ENCODE peak calls at places on chromosomes 11 and 22, in ten cellular contexts. M, H, R, J, Z, L, D, U, A and Q are unnamed samples.

GRCh38 chr11:14764213-14764898 is 120.8 kb downstream of the PDE3B start:
- DNase-seq in M (no peak), H (peak), R (no peak), J (no peak), Z (no peak), L (no peak), D (peak), U (no peak), A (no peak), Q (no peak)

GRCh38 chr11:13118194-13118593 is 109.1 kb downstream of the RASSF10 start:
- DNase-seq in M (no peak), H (no peak), R (no peak), J (no peak), Z (no peak), L (no peak), D (no peak), U (no peak), A (no peak), Q (no peak)

GRCh38 chr22:23509571-23510302 is 70.4 kb downstream of the IGLL1 start:
- DNase-seq in M (no peak), H (no peak), R (no peak), J (no peak), Z (no peak), L (no peak), D (no peak), U (no peak), A (no peak), Q (no peak)

GRCh38 chr11:44950625-44951472 is at the start of gene TP53I11:
- DNase-seq in M (peak), H (peak), R (peak), J (peak), Z (peak), L (peak), D (peak), U (peak), A (peak), Q (no peak)

GRCh38 chr11:64355078-64355940 is 3.7 kb upstream of the RPS6KA4 start:
- DNase-seq in M (no peak), H (no peak), R (peak), J (peak), Z (peak), L (peak), D (peak), U (peak), A (peak), Q (peak)

GRCh38 chr11:7467652-7468051 is 17.7 kb upstream of the OLFML1 start:
- DNase-seq in M (no peak), H (no peak), R (no peak), J (no peak), Z (no peak), L (no peak), D (no peak), U (peak), A (no peak), Q (no peak)

GRCh38 chr11:24592342-24592741 is 95.5 kb downstream of the LUZP2 start:
- DNase-seq in M (no peak), H (no peak), R (no peak), J (no peak), Z (no peak), L (no peak), D (no peak), U (no peak), A (no peak), Q (no peak)

GRCh38 chr22:43479311-43479710 is 67.5 kb downstream of the MPPED1 start:
- DNase-seq in M (no peak), H (no peak), R (no peak), J (no peak), Z (no peak), L (no peak), D (no peak), U (no peak), A (no peak), Q (no peak)

GRCh38 chr22:46985507-46985882 is 223.0 kb downstream of the TBC1D22A start:
- DNase-seq in M (no peak), H (no peak), R (no peak), J (no peak), Z (no peak), L (no peak), D (no peak), U (no peak), A (no peak), Q (no peak)

GRCh38 chr11:61007971-61008896 is 36.8 kb downstream of the CD6 start:
- DNase-seq in M (no peak), H (no peak), R (no peak), J (no peak), Z (no peak), L (no peak), D (no peak), U (peak), A (peak), Q (no peak)

GRCh38 chr11:94563176-94563847 is 3.9 kb upstream of the PIWIL4 start:
- DNase-seq in M (no peak), H (no peak), R (no peak), J (no peak), Z (no peak), L (no peak), D (no peak), U (no peak), A (no peak), Q (no peak)

GRCh38 chr11:14645247-14645912 is 1.8 kb downstream of the PDE3B start:
- DNase-seq in M (no peak), H (peak), R (no peak), J (no peak), Z (peak), L (no peak), D (no peak), U (peak), A (no peak), Q (no peak)

GRCh38 chr11:117444256-117445096 is 116.8 kb downstream of the CEP164 start:
- DNase-seq in M (no peak), H (no peak), R (no peak), J (no peak), Z (no peak), L (peak), D (no peak), U (no peak), A (no peak), Q (no peak)

GRCh38 chr22:29224121-29224858 is 18.6 kb downstream of the EMID1 start:
- DNase-seq in M (no peak), H (no peak), R (no peak), J (no peak), Z (no peak), L (no peak), D (no peak), U (no peak), A (no peak), Q (no peak)

GRCh38 chr22:40044870-40045834 is 50.4 kb downstream of the FAM83F start:
- DNase-seq in M (peak), H (peak), R (peak), J (peak), Z (no peak), L (peak), D (peak), U (peak), A (peak), Q (peak)

GRCh38 chr11:69136471-69136870 is 19.3 kb upstream of the SMIM38 start:
- DNase-seq in M (no peak), H (no peak), R (no peak), J (no peak), Z (no peak), L (no peak), D (no peak), U (no peak), A (no peak), Q (no peak)